ENCODE peak calls at places on chromosomes 4 and X, in five cellular contexts. A, D, H, S and C are unnamed samples. For H3K27me3, the result is how much of the 10 kb centered on the place peaks cover.

GRCh38 chr4:139921551-139922184 is 232.3 kb downstream of the MAML3 start:
- DNase-seq in A (peak), D (no peak), H (no peak), S (no peak), C (no peak)

GRCh38 chr4:142781114-142781513 is 65.0 kb downstream of the INPP4B start:
- DNase-seq in A (no peak), D (peak), H (no peak), S (no peak), C (no peak)

GRCh38 chr4:101337688-101338087 is 9.6 kb downstream of the PPP3CA start:
- DNase-seq in A (no peak), D (no peak), H (no peak), S (no peak), C (no peak)

GRCh38 chr4:186500721-186501304 is 54.6 kb downstream of the MTNR1A start:
- DNase-seq in A (peak), D (no peak), H (no peak), S (no peak), C (no peak)

GRCh38 chr4:149031399-149031798 is 589.2 kb upstream of the NR3C2 start:
- DNase-seq in A (no peak), D (no peak), H (no peak), S (no peak), C (no peak)

GRCh38 chr4:104420766-104421165 is 73.9 kb downstream of the CXXC4 start:
- DNase-seq in A (no peak), D (peak), H (no peak), S (no peak), C (no peak)

GRCh38 chrX:128616933-128617332 is 564.7 kb upstream of the ACTRT1 start:
- DNase-seq in A (no peak), D (no peak), H (no peak), S (no peak), C (no peak)

GRCh38 chrX:88397551-88397950 is 349.5 kb upstream of the CPXCR1 start:
- DNase-seq in A (no peak), D (no peak), H (no peak), S (no peak), C (no peak)

GRCh38 chr4:61877893-61878292 is 677.8 kb downstream of the ADGRL3 start:
- DNase-seq in A (no peak), D (no peak), H (no peak), S (no peak), C (no peak)

GRCh38 chr4:48196758-48197504 is 62.9 kb upstream of the TXK start:
- DNase-seq in A (no peak), D (no peak), H (no peak), S (no peak), C (no peak)

GRCh38 chr4:155540698-155541097 is 126.0 kb upstream of the GUCY1A1 start:
- DNase-seq in A (no peak), D (no peak), H (no peak), S (no peak), C (no peak)

GRCh38 chr4:3305610-3306371 is 13.0 kb downstream of the RGS12 start:
- DNase-seq in A (no peak), D (peak), H (no peak), S (peak), C (no peak)

GRCh38 chr4:14345356-14345775 is 656.9 kb upstream of the CPEB2 start:
- DNase-seq in A (no peak), D (peak), H (no peak), S (no peak), C (peak)

GRCh38 chr4:140286503-140286902 is 86.9 kb upstream of the SCOC start:
- DNase-seq in A (no peak), D (no peak), H (no peak), S (no peak), C (no peak)

GRCh38 chr4:74206088-74206826 is 48.3 kb downstream of the MTHFD2L start:
- DNase-seq in A (no peak), D (peak), H (no peak), S (no peak), C (peak)

GRCh38 chr4:77052352-77052751 is 23.4 kb downstream of the CCNI start:
- DNase-seq in A (peak), D (no peak), H (no peak), S (no peak), C (peak)

GRCh38 chr4:88107406-88108107 is 50.9 kb downstream of the ABCG2 start:
- DNase-seq in A (no peak), D (peak), H (no peak), S (no peak), C (no peak)

GRCh38 chr4:148893095-148893494 is 450.9 kb upstream of the NR3C2 start:
- DNase-seq in A (no peak), D (no peak), H (no peak), S (no peak), C (no peak)

GRCh38 chrX:5646818-5647217 is 581.8 kb downstream of the NLGN4X start:
- DNase-seq in A (no peak), D (no peak), H (no peak), S (no peak), C (no peak)

GRCh38 chr4:168461821-168462220 is 18.5 kb downstream of the DDX60L start:
- DNase-seq in A (no peak), D (no peak), H (no peak), S (no peak), C (no peak)

GRCh38 chrX:96994088-96994487 is 110.4 kb downstream of the RPA4 start:
- DNase-seq in A (no peak), D (no peak), H (no peak), S (no peak), C (no peak)
- H3K4me3 ChIP-seq in A (no peak), D (no peak), H (no peak), S (no peak), C (no peak)

GRCh38 chr4:93751410-93751809 is 77.1 kb upstream of the ATOH1 start:
- DNase-seq in A (no peak), D (no peak), H (no peak), S (no peak), C (no peak)
- H3K27me3 ChIP-seq in A (under half), D (under half), H (under half), S (under half), C (under half)

GRCh38 chr4:6706173-6706572 is 3.5 kb downstream of the MRFAP1L1 start:
- DNase-seq in A (no peak), D (no peak), H (no peak), S (no peak), C (no peak)
- H3K4me3 ChIP-seq in A (no peak), D (no peak), H (no peak), S (no peak), C (no peak)

GRCh38 chr4:31530555-31530954 is 810.4 kb downstream of the PCDH7 start:
- DNase-seq in A (no peak), D (no peak), H (no peak), S (no peak), C (no peak)
- H3K27me3 ChIP-seq in A (under half), D (under half), H (under half), S (under half), C (under half)

GRCh38 chr4:119664168-119664907 is 35.7 kb upstream of the PDE5A start:
- DNase-seq in A (no peak), D (no peak), H (no peak), S (no peak), C (no peak)
- H3K4me3 ChIP-seq in A (no peak), D (no peak), H (peak), S (peak), C (no peak)

DNA sequence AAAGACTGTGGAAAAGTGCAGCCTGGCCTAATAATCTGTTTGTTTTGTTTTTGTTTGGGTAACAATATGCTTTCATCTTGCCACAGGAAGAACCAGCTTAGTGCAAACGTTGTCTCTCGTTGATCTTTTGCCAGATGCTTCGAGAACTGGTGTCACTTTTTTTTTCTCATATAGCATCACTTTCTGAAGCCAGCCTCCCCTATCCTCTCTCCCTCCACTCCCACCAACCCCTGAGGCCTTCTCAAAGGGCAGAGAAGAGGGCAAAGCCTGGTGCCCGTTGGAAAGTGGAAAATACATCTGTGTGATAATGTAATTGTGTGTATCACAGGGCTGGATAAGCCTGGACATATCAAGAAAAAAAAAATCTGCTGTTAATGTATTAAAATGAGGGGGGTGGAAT is 7.9 kb downstream of the POU4F2 start:
- DNase-seq in A (no peak), D (no peak), H (no peak), S (no peak), C (no peak)
- H3K27me3 ChIP-seq in A (under half), D (half or more), H (under half), S (half or more), C (under half)

GRCh38 chr4:163343604-163344146 is at the start of gene NPY5R:
- DNase-seq in A (no peak), D (no peak), H (no peak), S (no peak), C (no peak)

GRCh38 chr4:163344147-163345050 is 707 bp downstream of the NPY5R start:
- DNase-seq in A (no peak), D (no peak), H (no peak), S (peak), C (no peak)
- H3K4me3 ChIP-seq in A (peak), D (peak), H (peak), S (peak), C (no peak)

GRCh38 chr4:818106-818921 is 7.6 kb downstream of the CPLX1 start:
- DNase-seq in A (no peak), D (no peak), H (no peak), S (no peak), C (no peak)

GRCh38 chr4:821631-822030 is 4.3 kb downstream of the CPLX1 start:
- DNase-seq in A (no peak), D (no peak), H (no peak), S (no peak), C (no peak)

GRCh38 chr4:821181-821591 is 4.7 kb downstream of the CPLX1 start:
- DNase-seq in A (no peak), D (no peak), H (no peak), S (no peak), C (no peak)

GRCh38 chr4:820230-821172 is 5.4 kb downstream of the CPLX1 start:
- DNase-seq in A (no peak), D (no peak), H (no peak), S (no peak), C (no peak)

DNA sequence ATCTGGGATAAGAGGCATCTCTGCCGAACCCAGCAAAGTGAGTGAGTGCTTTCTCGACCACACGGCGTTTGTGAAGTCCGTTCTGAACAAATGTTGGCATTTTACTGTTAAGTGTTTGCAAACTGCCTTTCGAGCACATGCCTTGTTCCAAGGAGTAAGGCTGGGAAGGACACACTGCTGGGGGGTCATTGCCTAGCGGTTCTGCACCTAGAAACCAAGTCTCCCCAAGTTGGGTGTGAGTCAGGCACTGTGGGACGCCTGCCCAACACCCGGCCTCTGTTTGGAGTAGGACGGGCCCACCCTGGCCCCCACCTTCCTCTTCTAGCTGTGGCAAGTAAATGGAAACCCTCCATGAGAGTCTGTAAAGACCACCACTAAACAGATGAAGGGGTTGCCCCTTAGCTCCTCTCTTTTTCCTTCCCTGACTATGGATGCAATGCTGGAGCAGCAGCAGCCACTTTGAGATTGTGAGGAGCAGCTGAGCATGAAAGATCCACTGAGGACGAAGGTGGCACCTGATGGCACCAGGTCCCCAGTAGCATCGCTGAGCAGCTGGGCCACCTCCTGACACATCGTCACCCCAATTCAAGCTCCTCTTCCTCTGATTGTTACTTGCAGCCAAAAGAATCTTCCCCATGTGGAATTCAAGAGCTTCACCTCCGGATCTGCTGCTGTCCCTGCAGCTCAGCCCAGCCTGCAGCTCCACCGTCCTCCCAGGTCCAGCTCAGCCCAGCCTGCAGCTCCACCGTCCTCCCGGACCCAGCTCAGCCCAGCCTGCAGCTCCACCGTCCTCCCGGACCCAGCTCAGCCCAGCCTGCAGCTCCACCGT is 6.3 kb downstream of the CPLX1 start:
- DNase-seq in A (no peak), D (no peak), H (no peak), S (no peak), C (no peak)
- H3K27me3 ChIP-seq in A (under half), D (under half), H (under half), S (half or more), C (under half)